ENCODE peak calls at places on chromosomes 4 and X, in seven cellular contexts. X is WERI-Rb-1; L is fibroblast of mammary gland; I is activated gamma-delta T cell treated with anti-CD3 and anti-CD28 coated beads, Interleukin-2, amount 50 U/mL, for 16 hours; R is Ammon's horn; Y is AG10803; S is effector memory CD4-positive, alpha-beta T cell. V is an unnamed sample.

GRCh38 chr4:142473218-142473959 is 372.7 kb downstream of the INPP4B start:
- DNase-seq in R (no peak), Y (no peak), L (peak; percentile 26), X (no peak), S (no peak), I (no peak), V (no peak)

GRCh38 chr4:101264550-101264949 is 82.8 kb downstream of the PPP3CA start:
- DNase-seq in I (no peak), L (no peak), Y (no peak), R (no peak), X (no peak), S (no peak), V (no peak)

GRCh38 chr4:8847331-8847730 is 24.3 kb downstream of the HMX1 start:
- DNase-seq in S (no peak), X (peak; percentile 3), R (no peak), Y (no peak), L (no peak), I (no peak), V (peak; percentile 31)

GRCh38 chr4:176002007-176002623 is 63.5 kb upstream of the WDR17 start:
- DNase-seq in R (peak; percentile 63), S (no peak), I (no peak), Y (peak; percentile 6), X (peak; percentile 86), L (no peak), V (peak; percentile 90)

GRCh38 chrX:68504237-68504636 is 5.4 kb downstream of the YIPF6 start:
- DNase-seq in R (no peak), Y (peak; percentile 1), I (peak; percentile 8), S (peak; percentile 29), X (no peak), L (peak; percentile 92), V (no peak)

GRCh38 chr4:2685541-2685940 is 70.6 kb downstream of the TNIP2 start:
- DNase-seq in Y (peak; percentile 34), I (no peak), X (no peak), R (no peak), S (no peak), L (peak; percentile 71), V (no peak)

GRCh38 chrX:103847174-103847870 is 15.3 kb upstream of the RAB9B start:
- DNase-seq in I (no peak), L (peak; percentile 53), R (no peak), X (no peak), Y (peak; percentile 44), S (no peak), V (no peak)

GRCh38 chr4:78213218-78213617 is 156.1 kb downstream of the FRAS1 start:
- DNase-seq in I (no peak), X (no peak), S (no peak), L (no peak), R (no peak), Y (no peak), V (no peak)

GRCh38 chr4:180234730-180235129 is 2008.5 kb upstream of the TENM3 start:
- DNase-seq in Y (no peak), R (no peak), L (no peak), S (no peak), I (no peak), X (no peak), V (peak; percentile 56)

GRCh38 chrX:108312938-108313337 is 125.3 kb downstream of the COL4A6 start:
- DNase-seq in R (peak; percentile 5), L (peak; percentile 69), S (no peak), X (no peak), I (no peak), Y (peak; percentile 31), V (peak; percentile 72)

GRCh38 chrX:106177106-106177981 is 9.2 kb downstream of the PWWP3B start:
- DNase-seq in I (no peak), L (peak; percentile 16), Y (no peak), S (no peak), R (peak; percentile 72), X (no peak), V (peak; percentile 86)

GRCh38 chrX:129540068-129540653 is at the start of gene OCRL:
- DNase-seq in S (no peak), X (peak; percentile 72), I (no peak), Y (peak; percentile 54), L (peak; percentile 59), R (peak; percentile 57), V (peak; percentile 89)

GRCh38 chrX:66001596-66001995 is 38.3 kb downstream of the VSIG4 start:
- DNase-seq in I (no peak), L (no peak), R (no peak), X (no peak), Y (no peak), S (no peak), V (no peak)

GRCh38 chr4:66639361-66639760 is 905.9 kb downstream of the CENPC start:
- DNase-seq in Y (no peak), I (no peak), L (peak; percentile 1), S (no peak), X (no peak), R (no peak), V (no peak)

GRCh38 chr4:151407466-151408379 is 1.3 kb upstream of the FHIP1A start:
- DNase-seq in R (peak; percentile 57), Y (peak; percentile 43), I (no peak), S (peak; percentile 1), L (no peak), X (no peak), V (peak; percentile 75)

GRCh38 chrX:129568349-129568748 is 28.3 kb downstream of the OCRL start:
- DNase-seq in S (no peak), I (no peak), R (no peak), X (no peak), Y (no peak), L (no peak), V (no peak)

GRCh38 chr4:73828945-73829344 is 7.5 kb upstream of the CXCL6 start:
- DNase-seq in X (no peak), L (peak; percentile 81), Y (peak; percentile 62), S (no peak), R (no peak), I (no peak), V (no peak)

GRCh38 chr4:41213563-41214157 is 682 bp downstream of the APBB2 start:
- DNase-seq in S (no peak), X (peak; percentile 24), L (no peak), I (no peak), Y (no peak), R (peak; percentile 30), V (no peak)

GRCh38 chr4:145176641-145177432 is 3.6 kb downstream of the OTUD4 start:
- DNase-seq in L (no peak), I (no peak), S (no peak), R (no peak), Y (no peak), X (no peak), V (no peak)

GRCh38 chrX:39675619-39676018 is 422.1 kb downstream of the BCOR start:
- DNase-seq in S (no peak), X (no peak), L (peak; percentile 84), R (no peak), I (no peak), Y (peak; percentile 35), V (no peak)

GRCh38 chr4:66430856-66431255 is 760.6 kb upstream of the EPHA5 start:
- DNase-seq in S (no peak), L (no peak), I (no peak), Y (no peak), R (no peak), X (no peak), V (peak; percentile 61)

GRCh38 chr4:86685401-86685800 is 91.3 kb downstream of the PTPN13 start:
- DNase-seq in R (no peak), S (no peak), L (peak; percentile 45), I (no peak), X (no peak), Y (peak; percentile 65), V (no peak)

GRCh38 chr4:185384877-185385465 is 10.8 kb downstream of the LRP2BP start:
- DNase-seq in L (peak; percentile 14), I (no peak), R (no peak), Y (peak; percentile 5), S (no peak), X (no peak), V (no peak)

GRCh38 chr4:83605744-83606172 is 69.8 kb downstream of the GPAT3 start:
- DNase-seq in S (no peak), L (no peak), R (no peak), I (no peak), Y (no peak), X (no peak), V (no peak)

GRCh38 chr4:1171306-1172227 is 816 bp downstream of the SPON2 start:
- DNase-seq in R (no peak), S (peak; percentile 33), L (no peak), I (no peak), X (no peak), Y (no peak), V (peak; percentile 82)

GRCh38 chrX:47217121-47217851 is 1.2 kb upstream of the CDK16 start:
- DNase-seq in I (no peak), X (no peak), Y (peak; percentile 62), S (no peak), R (no peak), L (peak; percentile 78), V (no peak)

GRCh38 chrX:135420831-135421230 is 913 bp upstream of the SMIM10L2A start:
- DNase-seq in S (no peak), Y (no peak), L (no peak), X (no peak), I (no peak), R (no peak), V (no peak)

GRCh38 chr4:84403656-84404055 is 95.4 kb downstream of the NKX6-1 start:
- DNase-seq in Y (peak; percentile 54), I (no peak), X (no peak), S (no peak), R (no peak), L (peak; percentile 47), V (no peak)

GRCh38 chr4:64095398-64095797 is 313.9 kb downstream of the TECRL start:
- DNase-seq in S (no peak), L (no peak), X (no peak), I (no peak), Y (no peak), R (no peak), V (no peak)

GRCh38 chr4:90112715-90113114 is 14.5 kb upstream of the CCSER1 start:
- DNase-seq in I (no peak), R (no peak), Y (no peak), S (no peak), X (no peak), L (no peak), V (no peak)

GRCh38 chrX:56569378-56570061 is 6.1 kb downstream of the UBQLN2 start:
- DNase-seq in Y (no peak), L (no peak), I (no peak), X (no peak), R (peak; percentile 7), S (no peak), V (no peak)